ENCODE peak calls at places on chromosome 20, in ten cellular contexts. X is HCT116; J is EL; Y is stimulated activated CD4-positive, alpha-beta T cell treated with anti-CD3 and anti-CD28 coated beads, TNF-alpha, amount 100 ng/mL, for 24 hours; Z is stimulated activated CD8-positive, alpha-beta memory T cell treated with anti-CD3 and anti-CD28 coated beads, Interleukin-7, amount 100 ng/mL, for 4 hours; N is Jurkat, Clone E6-1; M is left cardiac atrium; I is stomach; P is endothelial cell of umbilical vein; V is NCI-H1105 treated with DMSO at 0.1 percent for 48 hours. O is an unnamed sample.
A peak's percentile ranks its signal among the peaks of the same experiment; 100 is the strongest.

GRCh38 chr20:58219342-58219700 is 9.1 kb downstream of the ANKRD60 start:
- DNase-seq in X (no peak), J (peak; percentile 91), Y (no peak), Z (no peak), N (no peak), M (no peak), I (no peak), P (no peak), V (no peak), O (no peak)

GRCh38 chr20:15411781-15412180 is 1074.4 kb upstream of the FLRT3 start:
- DNase-seq in X (no peak), J (no peak), Y (no peak), Z (no peak), N (no peak), M (no peak), I (no peak), P (no peak), V (no peak), O (no peak)

GRCh38 chr20:36543187-36544133 is 2.1 kb downstream of the MYL9 start:
- DNase-seq in X (no peak), J (peak; percentile 86), Y (no peak), Z (no peak), N (no peak), M (peak; percentile 87), I (no peak), P (no peak), V (no peak), O (no peak)

GRCh38 chr20:45350217-45350616 is 2.0 kb upstream of the SDC4 start:
- DNase-seq in X (no peak), J (no peak), Y (no peak), Z (no peak), N (no peak), M (no peak), I (no peak), P (no peak), V (no peak), O (no peak)

GRCh38 chr20:61932711-61933480 is 132.8 kb downstream of the TAF4 start:
- DNase-seq in X (no peak), J (no peak), Y (no peak), Z (no peak), N (no peak), M (peak; percentile 11), I (no peak), P (no peak), V (no peak), O (no peak)

GRCh38 chr20:50092436-50092835 is 20.5 kb downstream of the UBE2V1 start:
- DNase-seq in X (no peak), J (no peak), Y (no peak), Z (no peak), N (no peak), M (no peak), I (no peak), P (no peak), V (no peak), O (no peak)

GRCh38 chr20:53841741-53842140 is 228.7 kb downstream of the BCAS1 start:
- DNase-seq in X (no peak), J (no peak), Y (no peak), Z (no peak), N (no peak), M (no peak), I (no peak), P (no peak), V (no peak), O (no peak)

GRCh38 chr20:34768105-34768504 is 57.3 kb downstream of the NCOA6 start:
- DNase-seq in X (no peak), J (peak; percentile 95), Y (no peak), Z (no peak), N (no peak), M (no peak), I (no peak), P (peak; percentile 14), V (no peak), O (no peak)

GRCh38 chr20:10065154-10065833 is 30.5 kb downstream of the ANKEF1 start:
- DNase-seq in X (no peak), J (peak; percentile 27), Y (no peak), Z (no peak), N (no peak), M (no peak), I (no peak), P (no peak), V (no peak), O (no peak)

GRCh38 chr20:22916121-22916842 is 118.8 kb upstream of the SSTR4 start:
- DNase-seq in X (no peak), J (no peak), Y (no peak), Z (no peak), N (no peak), M (no peak), I (peak; percentile 71), P (no peak), V (no peak), O (no peak)